ENCODE peak calls at places on chromosome 6, in seven cellular contexts. R is CD8-positive, alpha-beta memory T cell; C is HFF-Myc; D is CD4-positive, alpha-beta memory T cell; U is CD8-positive, alpha-beta T cell; I is IMR-90; H is mammary epithelial cell. B is an unnamed sample.

GRCh38 chr6:42547407-42548329 is 16.2 kb upstream of the UBR2 start:
- DNase-seq in R (peak; percentile 87), C (peak; percentile 51), D (peak; percentile 82), U (peak; percentile 85), I (peak; percentile 73), H (peak; percentile 56), B (peak; percentile 89)

GRCh38 chr6:149474108-149474935 is 10.5 kb downstream of the ZC3H12D start:
- DNase-seq in R (no peak), C (no peak), D (no peak), U (no peak), I (no peak), H (no peak), B (no peak)

GRCh38 chr6:131602913-131603312 is 25.1 kb downstream of the MED23 start:
- DNase-seq in R (no peak), C (peak; percentile 60), D (no peak), U (no peak), I (peak; percentile 97), H (peak; percentile 43), B (no peak)

GRCh38 chr6:169165561-169166300 is 87.9 kb downstream of the THBS2 start:
- DNase-seq in R (no peak), C (no peak), D (no peak), U (no peak), I (peak; percentile 77), H (no peak), B (no peak)

GRCh38 chr6:17972074-17972966 is 15.1 kb downstream of the KIF13A start:
- DNase-seq in R (no peak), C (no peak), D (no peak), U (no peak), I (no peak), H (no peak), B (no peak)

GRCh38 chr6:9412951-9413559 is 977.7 kb upstream of the SLC35B3 start:
- DNase-seq in R (no peak), C (no peak), D (no peak), U (no peak), I (no peak), H (peak; percentile 19), B (peak; percentile 48)

GRCh38 chr6:164408868-164409267 is 900.5 kb downstream of the C6orf118 start:
- DNase-seq in R (no peak), C (no peak), D (no peak), U (no peak), I (no peak), H (no peak), B (no peak)

GRCh38 chr6:134421496-134421895 is 103.6 kb upstream of the SGK1 start:
- DNase-seq in R (no peak), C (no peak), D (no peak), U (no peak), I (peak; percentile 86), H (no peak), B (no peak)

GRCh38 chr6:87918461-87918941 is 129.1 kb upstream of the SPACA1 start:
- DNase-seq in R (no peak), C (no peak), D (no peak), U (no peak), I (no peak), H (no peak), B (no peak)

GRCh38 chr6:135254471-135254870 is 73.4 kb downstream of the MYB start:
- DNase-seq in R (no peak), C (no peak), D (no peak), U (no peak), I (no peak), H (no peak), B (no peak)

GRCh38 chr6:131004387-131004755 is 58.7 kb downstream of the EPB41L2 start:
- DNase-seq in R (no peak), C (no peak), D (no peak), U (no peak), I (no peak), H (no peak), B (no peak)

GRCh38 chr6:145883263-145883662 is 68.7 kb upstream of the FBXO30 start:
- DNase-seq in R (no peak), C (no peak), D (no peak), U (no peak), I (no peak), H (no peak), B (no peak)

GRCh38 chr6:162331911-162332310 is 395.7 kb downstream of the PRKN start:
- DNase-seq in R (no peak), C (no peak), D (no peak), U (no peak), I (no peak), H (no peak), B (no peak)

GRCh38 chr6:110768057-110768456 is 47.2 kb downstream of the CDK19 start:
- DNase-seq in R (no peak), C (no peak), D (no peak), U (no peak), I (no peak), H (no peak), B (no peak)

GRCh38 chr6:81894286-81894685 is 141.8 kb upstream of the TENT5A start:
- DNase-seq in R (no peak), C (no peak), D (no peak), U (no peak), I (peak; percentile 83), H (no peak), B (no peak)

GRCh38 chr6:111548368-111548767 is 57.3 kb downstream of the TRAF3IP2 start:
- DNase-seq in R (no peak), C (no peak), D (no peak), U (no peak), I (peak; percentile 51), H (no peak), B (no peak)

GRCh38 chr6:144012534-144012933 is 4.5 kb upstream of the PLAGL1 start:
- DNase-seq in R (no peak), C (no peak), D (no peak), U (no peak), I (peak; percentile 60), H (peak; percentile 14), B (no peak)

GRCh38 chr6:81697564-81697963 is 54.9 kb downstream of the TENT5A start:
- DNase-seq in R (no peak), C (no peak), D (no peak), U (no peak), I (peak; percentile 55), H (no peak), B (no peak)

GRCh38 chr6:108942556-108943492 is 94.6 kb downstream of the ARMC2 start:
- DNase-seq in R (peak; percentile 77), C (no peak), D (peak; percentile 79), U (peak; percentile 52), I (no peak), H (no peak), B (no peak)

GRCh38 chr6:7723041-7723447 is 2.9 kb upstream of the BMP6 start:
- DNase-seq in R (peak; percentile 59), C (peak; percentile 67), D (peak; percentile 52), U (peak; percentile 37), I (peak; percentile 81), H (peak; percentile 58), B (peak; percentile 79)

GRCh38 chr6:44132476-44132875 is 5.1 kb downstream of the TMEM63B start:
- DNase-seq in R (no peak), C (no peak), D (no peak), U (no peak), I (no peak), H (no peak), B (no peak)

GRCh38 chr6:125154184-125155135 is 887 bp downstream of the TPD52L1 start:
- DNase-seq in R (no peak), C (no peak), D (peak; percentile 25), U (no peak), I (no peak), H (peak; percentile 69), B (peak; percentile 54)

GRCh38 chr6:79909517-79909916 is 37.8 kb downstream of the ELOVL4 start:
- DNase-seq in R (no peak), C (no peak), D (no peak), U (no peak), I (no peak), H (no peak), B (no peak)

GRCh38 chr6:53984581-53984980 is 126.7 kb upstream of the MLIP start:
- DNase-seq in R (no peak), C (peak; percentile 46), D (no peak), U (no peak), I (no peak), H (no peak), B (no peak)

GRCh38 chr6:104753251-104753650 is 106.5 kb downstream of the HACE1 start:
- DNase-seq in R (no peak), C (no peak), D (no peak), U (no peak), I (no peak), H (no peak), B (no peak)

GRCh38 chr6:129860901-129861665 is at the start of gene TMEM244:
- DNase-seq in R (peak; percentile 49), C (no peak), D (peak; percentile 41), U (no peak), I (peak; percentile 70), H (no peak), B (no peak)
- H3K4me3 ChIP-seq in R (no peak within 1 kb of the TSS), C (peak within 1 kb of the TSS; percentile 32), D (peak within 1 kb of the TSS; percentile 15), U (no peak within 1 kb of the TSS), I (no peak within 1 kb of the TSS), H (no peak within 1 kb of the TSS), B (peak within 1 kb of the TSS; percentile 42)

GRCh38 chr6:1315560-1316386 is 3.9 kb downstream of the FOXQ1 start:
- DNase-seq in R (no peak), C (no peak), D (no peak), U (no peak), I (no peak), H (no peak), B (no peak)
- H3K4me3 ChIP-seq in R (no peak overlapping the region), C (peak overlapping the region; percentile 46), D (no peak overlapping the region), U (no peak overlapping the region), I (no peak overlapping the region), H (no peak overlapping the region), B (peak overlapping the region; percentile 59)

DNA sequence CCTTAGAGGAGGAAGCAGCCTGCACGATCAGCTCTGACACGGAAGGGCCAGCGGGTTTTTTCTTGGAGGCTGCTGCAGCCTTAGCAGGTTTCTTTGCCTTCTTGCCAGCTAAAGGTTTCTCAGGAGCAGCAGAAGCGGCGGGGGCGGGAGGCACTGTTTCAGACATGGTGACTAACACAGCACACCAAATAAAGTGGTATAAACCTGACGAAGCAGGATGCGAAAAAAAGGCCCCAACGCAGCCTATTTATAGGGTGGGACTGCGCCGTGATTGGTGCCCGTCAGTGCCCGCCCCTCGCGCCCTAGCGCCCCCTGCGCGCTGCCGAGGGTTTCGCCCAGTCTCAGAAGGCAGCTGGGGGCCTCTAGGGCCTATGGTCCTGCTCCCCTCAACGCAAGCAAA is 55.0 kb downstream of the TRIM38 start:
- DNase-seq in R (peak; percentile 69), C (peak; percentile 84), D (peak; percentile 76), U (no peak), I (peak; percentile 95), H (peak; percentile 90), B (peak; percentile 62)
- H3K4me3 ChIP-seq in R (peak overlapping the region; percentile 27), C (peak overlapping the region; percentile 52), D (peak overlapping the region; percentile 16), U (peak overlapping the region; percentile 15), I (peak overlapping the region; percentile 44), H (peak overlapping the region; percentile 43), B (peak overlapping the region; percentile 49)

GRCh38 chr6:67563671-67564070 is 1071.4 kb upstream of the ADGRB3 start:
- DNase-seq in R (no peak), C (no peak), D (no peak), U (no peak), I (no peak), H (no peak), B (no peak)

GRCh38 chr6:67560068-67560467 is 1075.0 kb upstream of the ADGRB3 start:
- DNase-seq in R (no peak), C (no peak), D (no peak), U (no peak), I (no peak), H (no peak), B (no peak)

DNA sequence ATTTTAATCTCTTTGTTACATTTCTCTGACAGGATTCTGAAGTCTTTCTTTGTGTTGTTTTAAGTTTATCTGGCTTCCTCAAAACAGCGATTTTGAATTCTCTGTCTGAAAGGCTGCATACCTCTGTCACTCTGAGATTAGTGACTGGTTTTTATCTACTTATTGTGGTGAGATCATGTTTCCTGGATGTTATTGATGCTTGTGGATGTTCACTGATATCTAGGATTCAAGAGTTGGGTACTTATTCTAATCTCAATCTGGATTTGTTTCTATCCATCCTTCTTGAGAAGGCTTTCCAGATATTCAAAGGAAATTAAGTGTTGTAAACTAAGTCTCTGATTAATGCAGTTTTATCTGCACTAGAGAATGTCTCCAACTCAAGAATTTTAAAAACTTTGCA is 1076.1 kb upstream of the ADGRB3 start:
- DNase-seq in R (no peak), C (no peak), D (no peak), U (no peak), I (no peak), H (no peak), B (no peak)
- H3K4me3 ChIP-seq in R (no peak overlapping the region), C (no peak overlapping the region), D (no peak overlapping the region), U (no peak overlapping the region), I (no peak overlapping the region), H (no peak overlapping the region), B (no peak overlapping the region)

B was measured in psoas muscle.